ENCODE peak calls at places on chromosomes 13 and 19, in eight cellular contexts. K, W, L, G, F, S, H and B are unnamed samples.

GRCh38 chr13:44842158-44842557 is 147.1 kb downstream of the NUFIP1 start:
- DNase-seq in K (peak; percentile 7), W (no peak), L (peak; percentile 64), G (no peak), F (no peak), S (peak; percentile 69), H (no peak), B (no peak)

GRCh38 chr13:23598371-23598770 is 28.2 kb downstream of the TNFRSF19 start:
- DNase-seq in K (no peak), W (no peak), L (no peak), G (no peak), F (no peak), S (peak; percentile 71), H (no peak), B (no peak)

GRCh38 chr13:43389573-43389972 is 366.2 kb downstream of the DNAJC15 start:
- DNase-seq in K (no peak), W (no peak), L (peak; percentile 60), G (no peak), F (no peak), S (peak; percentile 66), H (no peak), B (no peak)

GRCh38 chr19:23792784-23793183 is 34.1 kb upstream of the ZNF681 start:
- DNase-seq in K (no peak), W (no peak), L (no peak), G (no peak), F (no peak), S (no peak), H (no peak), B (no peak)

GRCh38 chr13:29861694-29862110 is 11.3 kb upstream of the UBL3 start:
- DNase-seq in K (no peak), W (no peak), L (peak; percentile 37), G (no peak), F (no peak), S (peak; percentile 84), H (no peak), B (no peak)

GRCh38 chr13:97226788-97227627 is 4.9 kb downstream of the MBNL2 start:
- DNase-seq in K (no peak), W (no peak), L (no peak), G (peak; percentile 55), F (no peak), S (peak; percentile 36), H (peak; percentile 40), B (no peak)

GRCh38 chr13:95624020-95624419 is 20.5 kb downstream of the DZIP1 start:
- DNase-seq in K (no peak), W (no peak), L (peak; percentile 73), G (no peak), F (no peak), S (peak; percentile 80), H (no peak), B (peak; percentile 45)

GRCh38 chr13:85864963-85865530 is 65.8 kb upstream of the SLITRK6 start:
- DNase-seq in K (no peak), W (no peak), L (no peak), G (no peak), F (no peak), S (peak; percentile 2), H (no peak), B (no peak)

GRCh38 chr13:44230736-44231135 is 142.9 kb upstream of the SERP2 start:
- DNase-seq in K (no peak), W (no peak), L (peak; percentile 60), G (no peak), F (no peak), S (no peak), H (no peak), B (no peak)

GRCh38 chr13:19962894-19963293 is 4.4 kb downstream of the ZMYM2 start:
- DNase-seq in K (no peak), W (peak; percentile 55), L (no peak), G (no peak), F (no peak), S (no peak), H (no peak), B (no peak)
- TF ChIP-seq CTCF in K (no peak), W (no peak), L (no peak), G (no peak), F (no peak), S (no peak), H (no peak), B (no peak)

DNA sequence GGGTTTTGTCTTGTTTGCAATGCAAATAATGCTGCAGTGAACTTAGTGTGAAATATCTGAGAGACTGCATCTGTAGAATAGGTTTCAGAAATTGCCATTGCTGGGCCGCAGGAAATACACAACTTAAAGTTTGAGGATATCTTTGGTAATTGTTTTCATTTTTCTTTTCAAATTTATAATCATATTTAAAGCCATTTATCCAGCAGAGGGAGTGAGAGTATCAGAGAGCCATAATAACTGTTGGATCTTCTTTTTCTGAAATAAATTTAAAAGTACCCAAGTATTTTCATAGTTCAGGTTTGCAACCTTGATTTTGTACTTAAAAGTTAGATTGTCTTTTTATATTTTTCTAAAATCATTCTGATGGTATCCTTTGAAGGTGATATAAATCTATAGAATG is 99.4 kb downstream of the ZMYM2 start:
- DNase-seq in K (no peak), W (no peak), L (peak; percentile 8), G (no peak), F (no peak), S (no peak), H (no peak), B (no peak)
- TF ChIP-seq CTCF in K (no peak), W (no peak), L (peak; percentile 31), G (no peak), F (no peak), S (no peak), H (no peak), B (no peak)

GRCh38 chr13:62333466-62333865 is 917.8 kb upstream of the PCDH20 start:
- DNase-seq in K (no peak), W (no peak), L (no peak), G (no peak), F (no peak), S (no peak), H (no peak), B (no peak)

GRCh38 chr13:62336507-62336906 is 920.9 kb upstream of the PCDH20 start:
- DNase-seq in K (no peak), W (no peak), L (no peak), G (no peak), F (no peak), S (no peak), H (no peak), B (no peak)

GRCh38 chr13:62331384-62331783 is 915.7 kb upstream of the PCDH20 start:
- DNase-seq in K (no peak), W (no peak), L (no peak), G (no peak), F (no peak), S (no peak), H (no peak), B (no peak)

DNA sequence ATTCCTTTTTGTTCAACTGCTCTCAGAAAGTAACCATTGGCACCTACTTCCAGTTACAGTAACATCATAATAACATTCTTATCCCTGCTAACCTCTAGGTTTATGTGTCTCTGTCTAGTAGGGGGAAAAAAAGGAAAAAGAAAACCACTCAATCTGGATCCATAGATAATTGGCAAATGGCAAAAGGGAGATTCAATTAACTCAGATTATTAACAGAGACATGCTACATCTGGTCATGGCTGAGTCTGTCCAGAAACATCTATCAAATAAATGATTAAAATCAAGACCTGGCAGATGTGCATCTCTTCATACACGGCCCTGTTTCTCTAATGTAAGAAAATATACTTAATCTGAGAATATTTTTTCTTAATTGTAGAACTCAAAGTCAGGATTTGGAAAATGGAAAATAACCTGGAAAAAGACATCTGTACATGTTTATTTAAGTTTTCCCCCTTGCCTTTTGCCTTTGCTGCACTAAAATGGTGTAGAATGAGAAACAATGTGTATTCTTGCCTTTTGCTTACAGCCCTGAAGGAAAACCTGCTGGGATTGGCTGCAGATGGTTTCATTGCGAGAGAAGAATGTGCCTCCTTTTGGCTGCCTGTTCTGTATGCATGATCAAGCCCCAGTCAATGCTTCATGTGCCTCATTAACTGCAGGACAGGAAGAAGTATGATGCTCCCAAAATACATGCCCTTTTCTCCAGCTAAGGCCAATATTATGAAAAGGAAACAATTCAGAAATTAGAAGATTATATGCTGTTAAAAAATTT is 921.6 kb upstream of the PCDH20 start:
- DNase-seq in K (no peak), W (no peak), L (no peak), G (no peak), F (no peak), S (no peak), H (no peak), B (no peak)
- TF ChIP-seq CTCF in K (no peak), W (no peak), L (no peak), G (no peak), F (no peak), S (no peak), H (no peak), B (no peak)

GRCh38 chr19:33769208-33769607 is 27.5 kb upstream of the KCTD15 start:
- DNase-seq in K (no peak), W (no peak), L (no peak), G (no peak), F (no peak), S (no peak), H (no peak), B (no peak)

GRCh38 chr19:33766623-33767022 is 30.0 kb upstream of the KCTD15 start:
- DNase-seq in K (no peak), W (no peak), L (no peak), G (no peak), F (no peak), S (no peak), H (no peak), B (no peak)

GRCh38 chr19:33770107-33770506 is 26.6 kb upstream of the KCTD15 start:
- DNase-seq in K (no peak), W (no peak), L (no peak), G (no peak), F (no peak), S (no peak), H (no peak), B (no peak)

GRCh38 chr19:33771308-33772101 is 25.2 kb upstream of the KCTD15 start:
- DNase-seq in K (peak; percentile 70), W (peak; percentile 84), L (peak; percentile 57), G (peak; percentile 53), F (peak; percentile 72), S (peak; percentile 82), H (peak; percentile 56), B (peak; percentile 87)

GRCh38 chr19:33767898-33768413 is 28.7 kb upstream of the KCTD15 start:
- DNase-seq in K (no peak), W (no peak), L (peak; percentile 10), G (no peak), F (no peak), S (peak; percentile 35), H (no peak), B (no peak)
- TF ChIP-seq CTCF in K (no peak), W (no peak), L (no peak), G (no peak), F (no peak), S (no peak), H (no peak), B (no peak)